ENCODE peak calls at places on chromosomes 13 and 19, in eight cellular contexts. Z, L, Q, F, P, K, J and H are unnamed samples. For H3K36me3, the result is how much of the 10 kb centered on the place peaks cover.

GRCh38 chr19:4140237-4140711 is 13.2 kb upstream of the CREB3L3 start:
- DNase-seq in Z (peak), L (peak), F (no peak), J (peak), P (no peak), Q (peak), K (peak), H (peak)

GRCh38 chr13:70253834-70254233 is 145.6 kb upstream of the KLHL1 start:
- DNase-seq in J (no peak), F (no peak), L (peak), K (peak), Z (peak), Q (peak), P (no peak), H (no peak)

GRCh38 chr13:23020246-23020843 is 160.4 kb upstream of the SGCG start:
- DNase-seq in F (no peak), L (peak), P (no peak), Z (peak), K (peak), Q (peak), J (peak), H (peak)

GRCh38 chr19:32647361-32647760 is 27.6 kb downstream of the ANKRD27 start:
- DNase-seq in F (no peak), Q (no peak), L (no peak), Z (no peak), K (no peak), P (no peak), J (no peak), H (no peak)

GRCh38 chr19:46296722-46297431 is at the start of gene HIF3A:
- DNase-seq in F (no peak), L (no peak), P (no peak), K (peak), Z (peak), J (no peak), Q (no peak), H (no peak)

GRCh38 chr19:57560049-57560491 is 407 bp upstream of the ZNF550 start:
- DNase-seq in F (no peak), Z (no peak), K (peak), Q (peak), J (no peak), L (peak), P (no peak), H (no peak)

GRCh38 chr19:13484141-13484540 is 22.1 kb downstream of the CACNA1A start:
- DNase-seq in Q (no peak), Z (no peak), P (no peak), F (no peak), K (no peak), J (no peak), L (no peak), H (no peak)

GRCh38 chr13:41696163-41697003 is 239.0 kb downstream of the RGCC start:
- DNase-seq in P (no peak), K (peak), L (peak), F (no peak), J (peak), Z (peak), Q (peak), H (peak)

GRCh38 chr19:28313633-28314032 is 899.3 kb downstream of the UQCRFS1 start:
- DNase-seq in K (peak), Z (no peak), P (no peak), F (no peak), L (peak), J (no peak), Q (peak), H (peak)

GRCh38 chr13:28313579-28313978 is 175.2 kb downstream of the PAN3 start:
- DNase-seq in F (no peak), L (no peak), J (peak), P (no peak), K (peak), Q (no peak), Z (no peak), H (no peak)

GRCh38 chr19:43779820-43780219 is 953 bp downstream of the KCNN4 start:
- DNase-seq in F (no peak), J (no peak), Q (no peak), L (peak), P (no peak), Z (no peak), K (no peak), H (no peak)

GRCh38 chr19:584240-585001 is 5.3 kb upstream of the HCN2 start:
- DNase-seq in K (peak), Q (no peak), Z (peak), L (no peak), F (no peak), J (peak), P (peak), H (no peak)

GRCh38 chr19:44942067-44942571 is at the start of gene APOC4:
- DNase-seq in K (no peak), P (no peak), Q (no peak), F (no peak), J (no peak), Z (no peak), L (no peak), H (no peak)

GRCh38 chr19:27657271-27658051 is 1555.5 kb downstream of the UQCRFS1 start:
- DNase-seq in F (no peak), L (peak), Z (no peak), Q (no peak), K (no peak), P (peak), J (no peak), H (no peak)

GRCh38 chr13:50309872-50310594 is 294.8 kb downstream of the KCNRG start:
- DNase-seq in Q (peak), F (no peak), K (no peak), J (no peak), Z (no peak), P (no peak), L (no peak), H (no peak)

GRCh38 chr19:11279505-11280236 is 16.3 kb upstream of the TSPAN16 start:
- DNase-seq in K (no peak), L (no peak), P (no peak), J (no peak), Z (no peak), Q (no peak), F (no peak), H (no peak)

GRCh38 chr13:43153436-43154082 is 130.2 kb downstream of the DNAJC15 start:
- DNase-seq in K (peak), Z (no peak), Q (peak), F (no peak), P (no peak), J (peak), L (peak), H (peak)

GRCh38 chr19:23273022-23273593 is 22.9 kb upstream of the ZNF724 start:
- DNase-seq in P (no peak), L (peak), Z (peak), J (peak), K (no peak), Q (no peak), F (no peak), H (no peak)

GRCh38 chr13:84265365-84265764 is 383.1 kb upstream of the SLITRK1 start:
- DNase-seq in L (no peak), Q (no peak), K (no peak), P (no peak), F (no peak), J (no peak), Z (no peak), H (no peak)

GRCh38 chr13:108156749-108157148 is 58.6 kb downstream of the LIG4 start:
- DNase-seq in P (no peak), K (no peak), L (no peak), Z (no peak), F (no peak), Q (no peak), J (no peak), H (no peak)

GRCh38 chr13:37407156-37407555 is 191.4 kb downstream of the POSTN start:
- DNase-seq in K (no peak), Q (no peak), L (no peak), Z (no peak), J (no peak), P (no peak), F (no peak), H (no peak)

GRCh38 chr19:29842471-29843179 is 30.8 kb downstream of the CCNE1 start:
- DNase-seq in L (no peak), Q (no peak), K (no peak), F (no peak), Z (no peak), P (no peak), J (no peak), H (no peak)

GRCh38 chr13:48731957-48732569 is 78.3 kb downstream of the CYSLTR2 start:
- DNase-seq in J (peak), Z (peak), L (peak), P (peak), K (no peak), Q (no peak), F (no peak), H (no peak)

GRCh38 chr19:5593245-5593962 is 25.7 kb upstream of the TINCR start:
- DNase-seq in K (no peak), Z (no peak), P (no peak), F (no peak), Q (no peak), J (no peak), L (no peak), H (no peak)

GRCh38 chr19:16807416-16808274 is 21.6 kb upstream of the SIN3B start:
- DNase-seq in F (no peak), P (no peak), Q (no peak), J (no peak), L (no peak), Z (no peak), K (no peak), H (no peak)

GRCh38 chr13:61838568-61838967 is 422.9 kb upstream of the PCDH20 start:
- DNase-seq in J (no peak), Z (no peak), F (no peak), K (no peak), Q (no peak), P (no peak), L (no peak), H (no peak)

GRCh38 chr19:28847468-28847867 is 365.5 kb downstream of the UQCRFS1 start:
- DNase-seq in P (no peak), F (no peak), J (no peak), K (no peak), L (no peak), Z (no peak), Q (no peak), H (no peak)

GRCh38 chr19:39246951-39247669 is 1.5 kb downstream of the IFNL4 start:
- DNase-seq in K (no peak), Q (no peak), J (no peak), Z (no peak), P (peak), F (no peak), L (no peak), H (no peak)

GRCh38 chr13:39036212-39036611 is 1.7 kb downstream of the PROSER1 start:
- DNase-seq in Z (peak), F (no peak), P (no peak), K (peak), L (peak), Q (peak), J (peak), H (no peak)

GRCh38 chr19:12956446-12957388 is at the start of gene GADD45GIP1:
- DNase-seq in J (peak), Z (peak), P (peak), F (no peak), L (peak), Q (peak), K (peak), H (no peak)

GRCh38 chr13:85737952-85738351 is 61.3 kb downstream of the SLITRK6 start:
- DNase-seq in J (no peak), F (no peak), Q (no peak), K (no peak), L (no peak), Z (no peak), P (no peak), H (no peak)

GRCh38 chr19:49884109-49884508 is 6.6 kb downstream of the TBC1D17 start:
- DNase-seq in F (no peak), Z (no peak), J (no peak), L (no peak), K (no peak), P (peak), Q (no peak), H (no peak)

GRCh38 chr13:103952183-103952582 is 886.0 kb upstream of the SLC10A2 start:
- DNase-seq in P (no peak), L (no peak), Z (no peak), F (no peak), K (no peak), J (no peak), Q (no peak), H (no peak)

GRCh38 chr13:90793261-90793785 is 554.2 kb upstream of the MIR17HG start:
- DNase-seq in Q (peak), Z (no peak), J (no peak), P (no peak), K (peak), F (no peak), L (no peak), H (no peak)

GRCh38 chr19:44644391-44645016 is 794 bp downstream of the PVR start:
- DNase-seq in K (peak), Z (peak), L (peak), F (no peak), Q (peak), J (peak), P (no peak), H (no peak)

GRCh38 chr13:59957438-59957837 is 206.3 kb downstream of the DIAPH3 start:
- DNase-seq in L (no peak), K (no peak), P (no peak), J (no peak), F (no peak), Q (no peak), Z (no peak), H (no peak)

DNA sequence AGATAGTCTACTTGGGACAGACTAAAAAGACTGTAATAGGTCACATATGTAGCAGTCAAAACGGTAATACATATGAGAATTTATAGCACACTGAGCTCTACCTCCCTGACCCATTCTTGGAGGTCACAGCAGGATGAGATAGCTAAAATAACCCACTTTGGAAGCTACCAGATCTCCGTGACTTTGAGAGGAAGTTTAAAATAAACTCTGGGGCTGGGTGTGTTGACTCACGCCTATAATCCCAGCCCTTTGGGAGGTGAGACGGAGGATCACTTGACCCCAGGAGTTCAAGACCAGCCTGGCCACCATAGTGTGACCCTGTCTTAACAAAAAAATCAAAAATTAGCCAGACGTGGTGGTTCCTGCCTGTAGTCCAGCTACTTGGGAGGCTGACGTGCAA is 45.3 kb downstream of the DHRS12 start:
- DNase-seq in L (no peak), F (no peak), Q (no peak), K (no peak), Z (no peak), J (no peak), P (no peak), H (no peak)
- H3K36me3 ChIP-seq in L (under half), F (under half), Q (under half), K (under half), Z (under half), J (under half), P (under half), H (under half)

GRCh38 chr19:31317542-31317941 is 31.7 kb downstream of the TSHZ3 start:
- DNase-seq in L (no peak), Q (no peak), Z (no peak), K (no peak), J (no peak), F (no peak), P (no peak), H (no peak)
- TF ChIP-seq CTCF in L (no peak), Q (no peak), Z (no peak), K (no peak), J (no peak), F (no peak), P (no peak), H (no peak)

GRCh38 chr13:113724016-113724758 is 34.8 kb upstream of the TMEM255B start:
- DNase-seq in Q (no peak), P (peak), J (no peak), K (no peak), F (no peak), L (no peak), Z (no peak), H (no peak)
- H3K36me3 ChIP-seq in Q (under half), P (under half), J (under half), K (under half), F (under half), L (under half), Z (under half), H (under half)

DNA sequence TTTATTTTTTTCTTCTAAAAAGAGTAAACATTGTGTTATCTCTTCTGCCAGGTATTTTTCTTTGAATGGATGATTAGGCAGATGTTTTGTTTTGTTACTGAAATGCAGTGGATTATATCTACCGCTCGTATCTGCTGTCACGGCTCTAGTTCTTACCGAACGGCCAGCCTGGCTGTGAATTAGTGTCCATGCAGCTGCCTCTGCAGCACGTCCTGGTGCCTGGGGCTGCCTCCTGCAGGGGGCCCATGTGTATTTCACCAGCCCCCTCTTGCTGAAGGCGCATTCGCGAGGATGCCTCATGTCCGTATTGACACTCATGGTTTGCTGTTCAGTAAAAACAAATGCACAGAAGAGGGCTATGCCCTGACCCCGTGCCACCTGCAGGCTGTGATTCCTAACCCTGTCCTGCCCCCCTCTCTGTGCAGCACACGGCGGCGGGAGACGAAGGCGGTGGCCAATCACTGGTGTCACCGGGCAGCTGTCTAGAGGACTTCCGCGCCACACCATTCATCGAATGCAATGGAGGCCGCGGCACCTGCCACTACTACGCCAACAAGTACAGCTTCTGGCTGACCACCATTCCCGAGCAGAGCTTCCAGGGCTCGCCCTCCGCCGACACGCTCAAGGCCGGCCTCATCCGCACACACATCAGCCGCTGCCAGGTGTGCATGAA is 49.9 kb downstream of the RAB20 start:
- DNase-seq in Z (no peak), L (no peak), K (no peak), P (peak), F (no peak), Q (no peak), J (no peak), H (no peak)
- TF ChIP-seq CTCF in Z (no peak), L (no peak), K (no peak), P (no peak), F (no peak), Q (no peak), J (no peak), H (no peak)

GRCh38 chr13:20980899-20981298 is 78.4 kb upstream of the XPO4 start:
- DNase-seq in F (no peak), P (no peak), K (no peak), Q (no peak), J (no peak), L (no peak), Z (no peak), H (no peak)
- H3K36me3 ChIP-seq in F (under half), P (under half), K (under half), Q (half or more), J (under half), L (under half), Z (under half), H (under half)

GRCh38 chr13:24147570-24147963 is 13.0 kb upstream of the SPATA13 start:
- DNase-seq in L (no peak), Z (no peak), Q (no peak), F (no peak), J (no peak), P (no peak), K (no peak), H (no peak)

GRCh38 chr13:24150613-24151012 is 9.9 kb upstream of the SPATA13 start:
- DNase-seq in P (no peak), F (no peak), L (no peak), Q (no peak), K (no peak), J (no peak), Z (no peak), H (no peak)

GRCh38 chr13:24146961-24147569 is 13.5 kb upstream of the SPATA13 start:
- DNase-seq in Z (no peak), K (no peak), F (no peak), P (no peak), J (no peak), Q (peak), L (no peak), H (no peak)

GRCh38 chr13:24149306-24150032 is 11.1 kb upstream of the SPATA13 start:
- DNase-seq in J (no peak), L (no peak), Q (peak), K (peak), F (no peak), P (no peak), Z (no peak), H (no peak)

GRCh38 chr13:24148414-24149305 is 11.9 kb upstream of the SPATA13 start:
- DNase-seq in F (no peak), K (peak), P (no peak), J (peak), L (peak), Z (no peak), Q (peak), H (peak)
- TF ChIP-seq CTCF in F (no peak), K (peak), P (no peak), J (no peak), L (no peak), Z (no peak), Q (no peak), H (peak)